ENCODE peak calls at places on chromosomes 12 and 14, in nine cellular contexts. W is heart left ventricle, O is brain microvascular endothelial cell, X is endodermal cell, M is lower lobe of right lung, Q is IMR-90, I is bronchial epithelial cell, H is Peyer's patch, K is right atrium auricular region. B is an unnamed sample.

GRCh38 chr14:63388766-63389431 is 70.2 kb upstream of the GPHB5 start:
- DNase-seq in H (peak), I (peak), O (peak), Q (peak), M (peak), W (peak), K (no peak), X (peak), B (peak)

GRCh38 chr14:99221445-99221844 is 50.6 kb downstream of the BCL11B start:
- DNase-seq in W (no peak), X (no peak), O (no peak), Q (no peak), H (no peak), K (no peak), M (no peak), I (no peak), B (no peak)

GRCh38 chr12:70590051-70590450 is 47.2 kb downstream of the PTPRB start:
- DNase-seq in Q (peak), H (peak), I (peak), M (peak), X (peak), O (peak), W (peak), K (peak), B (no peak)

GRCh38 chr14:103045387-103045869 is 11.9 kb downstream of the CDC42BPB start:
- DNase-seq in H (no peak), X (no peak), O (no peak), K (no peak), W (no peak), Q (no peak), I (no peak), M (no peak), B (peak)

GRCh38 chr14:102537981-102538597 is 28.5 kb upstream of the ANKRD9 start:
- DNase-seq in Q (no peak), O (no peak), M (no peak), X (no peak), W (no peak), H (no peak), I (no peak), K (no peak), B (no peak)

GRCh38 chr14:31027847-31028246 is 1.7 kb upstream of the STRN3 start:
- DNase-seq in X (no peak), Q (no peak), W (no peak), H (no peak), O (no peak), M (no peak), I (no peak), K (no peak), B (no peak)

GRCh38 chr14:60249321-60250251 is 565 bp downstream of the PPM1A start:
- DNase-seq in K (peak), I (peak), Q (peak), O (peak), X (peak), H (peak), M (peak), W (peak), B (peak)

GRCh38 chr14:39773387-39773786 is 341.2 kb upstream of the FBXO33 start:
- DNase-seq in H (no peak), M (no peak), K (no peak), Q (no peak), X (no peak), O (no peak), I (no peak), W (no peak), B (no peak)

GRCh38 chr12:117579939-117580717 is 218.7 kb upstream of the NOS1 start:
- DNase-seq in H (no peak), I (no peak), O (no peak), X (no peak), M (no peak), Q (no peak), W (no peak), K (no peak), B (no peak)

GRCh38 chr14:36773558-36773957 is 111.9 kb downstream of the PAX9 start:
- DNase-seq in X (no peak), K (no peak), M (no peak), W (no peak), Q (peak), I (peak), H (no peak), O (peak), B (no peak)

GRCh38 chr14:72651715-72652114 is 242.2 kb downstream of the DPF3 start:
- DNase-seq in H (no peak), M (no peak), K (no peak), W (no peak), X (no peak), I (no peak), O (no peak), Q (no peak), B (no peak)

GRCh38 chr12:2668816-2669215 is 126.0 kb upstream of the FKBP4 start:
- DNase-seq in O (no peak), M (no peak), Q (no peak), H (no peak), I (no peak), X (peak), K (no peak), W (no peak), B (no peak)

GRCh38 chr14:20578325-20578724 is 9.5 kb downstream of the RNASE11 start:
- DNase-seq in I (no peak), M (no peak), W (no peak), X (peak), H (no peak), O (no peak), K (no peak), Q (no peak), B (no peak)

GRCh38 chr12:116303929-116304328 is 26.4 kb upstream of the MED13L start:
- DNase-seq in O (no peak), M (no peak), X (no peak), W (no peak), Q (peak), K (peak), H (no peak), I (no peak), B (no peak)

GRCh38 chr12:51421266-51421884 is 3.3 kb upstream of the SLC4A8 start:
- DNase-seq in H (no peak), Q (peak), X (peak), K (no peak), W (peak), O (peak), M (no peak), I (peak), B (no peak)

GRCh38 chr12:112167728-112168525 is 42.6 kb downstream of the TRAFD1 start:
- DNase-seq in H (no peak), W (no peak), Q (no peak), I (no peak), K (no peak), O (no peak), M (no peak), X (peak), B (no peak)

GRCh38 chr12:8950702-8951478 is 1.4 kb upstream of the M6PR start:
- DNase-seq in K (no peak), W (no peak), O (no peak), I (no peak), M (no peak), X (no peak), H (no peak), Q (no peak), B (no peak)

GRCh38 chr14:102857444-102857843 is 65.0 kb upstream of the AMN start:
- DNase-seq in O (no peak), K (no peak), H (no peak), M (no peak), W (no peak), X (no peak), I (no peak), Q (no peak), B (no peak)

GRCh38 chr12:27207626-27208413 is 36.3 kb upstream of the STK38L start:
- DNase-seq in W (no peak), I (peak), X (no peak), O (no peak), H (no peak), Q (peak), K (no peak), M (no peak), B (peak)

GRCh38 chr12:51838762-51839161 is 9.8 kb downstream of the FIGNL2 start:
- DNase-seq in I (no peak), W (no peak), Q (no peak), K (no peak), X (peak), O (no peak), H (no peak), M (no peak), B (no peak)

GRCh38 chr14:102930753-102931579 is 8.5 kb downstream of the AMN start:
- DNase-seq in X (peak), I (peak), Q (peak), K (no peak), H (peak), M (peak), W (no peak), O (peak), B (no peak)

GRCh38 chr14:24840204-24840893 is 206.4 kb upstream of the GZMB start:
- DNase-seq in Q (no peak), X (no peak), I (no peak), H (no peak), K (no peak), W (no peak), M (no peak), O (no peak), B (no peak)

GRCh38 chr14:69318241-69318640 is 58.3 kb downstream of the GALNT16 start:
- DNase-seq in H (no peak), I (no peak), M (no peak), K (no peak), O (no peak), Q (peak), W (no peak), X (no peak), B (no peak)

GRCh38 chr12:93827179-93827578 is 150.0 kb downstream of the CRADD start:
- DNase-seq in W (no peak), X (no peak), O (no peak), M (no peak), Q (no peak), K (no peak), H (no peak), I (no peak), B (no peak)

GRCh38 chr14:62269204-62269603 is 507.0 kb downstream of the SNAPC1 start:
- DNase-seq in H (no peak), I (peak), Q (peak), K (no peak), M (no peak), W (no peak), X (no peak), O (no peak), B (no peak)

GRCh38 chr12:43551971-43552559 is at the start of gene ADAMTS20:
- DNase-seq in X (peak), W (no peak), H (no peak), Q (peak), I (no peak), O (no peak), M (no peak), K (no peak), B (no peak)

GRCh38 chr12:115341442-115341841 is 657.5 kb upstream of the TBX3 start:
- DNase-seq in Q (peak), H (no peak), I (peak), O (peak), M (no peak), K (peak), X (no peak), W (peak), B (no peak)

GRCh38 chr12:1839956-1840550 is 19.7 kb downstream of the LRTM2 start:
- DNase-seq in W (no peak), M (peak), I (no peak), O (no peak), K (no peak), Q (no peak), H (no peak), X (peak), B (no peak)

GRCh38 chr12:67750528-67751183 is 102.1 kb downstream of the DYRK2 start:
- DNase-seq in Q (no peak), O (no peak), M (no peak), K (no peak), H (no peak), I (no peak), W (no peak), X (no peak), B (no peak)

GRCh38 chr14:58812050-58812690 is 174.4 kb downstream of the DACT1 start:
- DNase-seq in I (no peak), X (peak), O (no peak), Q (no peak), W (no peak), M (no peak), H (no peak), K (no peak), B (no peak)

GRCh38 chr12:130827432-130827831 is 11.6 kb downstream of the STX2 start:
- DNase-seq in M (no peak), W (no peak), I (no peak), H (no peak), O (no peak), K (no peak), X (peak), Q (no peak), B (no peak)

GRCh38 chr14:81435578-81436295 is 35.6 kb upstream of the STON2 start:
- DNase-seq in K (peak), O (no peak), I (peak), X (peak), H (peak), W (peak), Q (peak), M (peak), B (peak)

GRCh38 chr12:27199638-27200300 is 44.3 kb upstream of the STK38L start:
- DNase-seq in X (no peak), O (no peak), M (no peak), H (no peak), K (no peak), Q (no peak), I (no peak), W (no peak), B (no peak)

GRCh38 chr12:68646484-68646883 is 35.8 kb downstream of the RAP1B start:
- DNase-seq in X (no peak), O (no peak), M (no peak), I (no peak), H (no peak), K (no peak), W (no peak), Q (no peak), B (no peak)

GRCh38 chr14:22123188-22123560 is 449.6 kb upstream of the OR4E1 start:
- DNase-seq in M (no peak), O (no peak), H (no peak), I (peak), Q (no peak), X (no peak), K (no peak), W (no peak), B (no peak)

GRCh38 chr12:92436847-92437246 is 265.9 kb upstream of the PLEKHG7 start:
- DNase-seq in M (no peak), Q (no peak), O (no peak), W (no peak), I (no peak), H (no peak), K (no peak), X (no peak), B (no peak)

GRCh38 chr14:61864329-61864898 is 102.2 kb downstream of the SNAPC1 start:
- DNase-seq in Q (no peak), W (no peak), O (no peak), I (no peak), H (no peak), K (no peak), X (peak), M (no peak), B (no peak)

GRCh38 chr14:95500772-95501401 is 15.6 kb downstream of the SYNE3 start:
- DNase-seq in K (peak), M (no peak), Q (peak), X (no peak), W (peak), O (peak), H (peak), I (peak), B (no peak)

GRCh38 chr12:108801736-108802665 is 55.4 kb downstream of the SSH1 start:
- DNase-seq in Q (peak), X (peak), I (no peak), M (no peak), O (peak), H (peak), K (peak), W (peak), B (no peak)

DNA sequence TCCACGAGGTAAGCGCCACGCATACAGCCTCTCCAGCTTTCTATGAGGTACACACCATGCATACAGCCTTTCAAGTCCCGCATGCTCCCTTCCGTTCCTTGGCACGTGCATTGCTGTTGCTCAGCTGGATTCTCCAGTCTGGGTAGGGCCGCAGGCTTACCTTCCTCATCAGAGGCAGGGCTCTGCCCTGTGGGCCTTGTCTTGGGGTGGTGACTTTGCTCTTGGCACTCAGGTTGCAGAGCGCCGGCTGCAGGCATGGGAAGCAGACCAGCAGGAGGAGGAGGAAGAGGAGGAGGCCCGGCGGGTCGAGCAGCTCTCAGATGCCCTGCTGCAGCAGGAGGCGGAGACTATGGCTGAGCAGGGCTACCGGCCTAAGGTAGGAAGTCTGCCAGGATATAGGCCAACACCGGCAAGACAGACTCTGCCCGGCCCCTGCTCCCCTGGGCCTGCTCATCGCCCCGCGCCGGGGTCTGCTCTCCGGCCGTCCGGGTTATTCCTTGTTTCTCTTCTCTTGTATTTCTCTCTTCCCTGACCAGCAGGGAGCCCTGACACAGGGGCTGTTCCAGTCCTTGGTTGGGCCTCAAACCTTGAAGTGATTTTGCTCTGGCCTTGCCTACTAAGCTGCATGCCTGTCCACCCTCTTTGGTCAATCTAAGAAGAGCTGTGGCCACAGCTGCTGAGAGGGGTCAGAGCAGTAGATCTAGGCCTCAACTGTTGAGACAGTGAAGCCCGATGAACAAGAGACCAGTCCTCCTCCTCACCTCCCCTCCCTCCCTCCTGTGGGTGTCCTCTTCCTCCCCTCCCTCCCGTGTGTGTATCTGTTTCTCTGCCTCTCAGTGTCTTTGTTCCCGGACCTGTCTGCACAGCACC is 15.3 kb downstream of the TCHP start:
- DNase-seq in K (no peak), W (no peak), Q (no peak), O (no peak), I (no peak), H (no peak), M (no peak), X (no peak), B (no peak)
- TF ChIP-seq CTCF in K (no peak), W (no peak), Q (no peak), O (no peak), I (no peak), H (no peak), M (no peak), X (no peak), B (no peak)

GRCh38 chr12:56806303-56806702 is 43.2 kb downstream of the HSD17B6 start:
- DNase-seq in K (no peak), H (no peak), W (no peak), O (no peak), I (no peak), Q (no peak), M (no peak), X (no peak), B (no peak)

GRCh38 chr12:56805282-56805855 is 42.2 kb downstream of the HSD17B6 start:
- DNase-seq in W (no peak), X (no peak), K (no peak), O (no peak), M (no peak), I (no peak), Q (no peak), H (no peak), B (no peak)

GRCh38 chr12:56803750-56804149 is 40.6 kb downstream of the HSD17B6 start:
- DNase-seq in K (no peak), W (peak), Q (no peak), H (no peak), I (no peak), X (no peak), M (no peak), O (no peak), B (no peak)

GRCh38 chr12:56804684-56805083 is 41.6 kb downstream of the HSD17B6 start:
- DNase-seq in O (no peak), X (peak), W (no peak), H (no peak), K (no peak), Q (no peak), I (no peak), M (no peak), B (no peak)

DNA sequence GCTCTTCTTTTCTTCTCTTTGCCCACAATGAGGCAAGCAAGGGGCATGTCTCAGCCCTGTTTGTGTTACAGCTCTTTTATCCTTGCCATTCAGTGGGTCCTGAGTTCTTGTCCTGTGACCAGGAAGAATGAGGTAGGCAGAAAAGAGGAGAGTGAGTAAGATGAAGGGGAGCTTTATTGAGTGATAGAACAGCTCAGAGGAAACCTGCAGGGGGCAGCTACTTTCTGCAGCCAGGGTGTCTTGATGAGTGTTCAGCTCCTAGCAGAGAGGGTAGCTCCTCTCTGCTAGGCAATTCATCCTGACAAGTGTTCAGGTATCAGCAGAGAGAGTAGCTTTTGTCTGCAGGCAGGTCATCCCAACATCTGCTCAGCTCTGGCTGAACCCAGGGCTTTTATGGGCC is 41.0 kb downstream of the HSD17B6 start:
- DNase-seq in H (no peak), W (no peak), M (no peak), K (no peak), I (no peak), O (no peak), Q (no peak), X (peak), B (no peak)
- TF ChIP-seq CTCF in H (no peak), W (no peak), M (no peak), K (no peak), I (no peak), O (no peak), Q (no peak), X (peak), B (no peak)

GRCh38 chr14:45990252-45990651 is 661.3 kb downstream of the RPL10L start:
- DNase-seq in K (no peak), M (no peak), Q (no peak), X (no peak), I (peak), H (no peak), O (no peak), W (no peak), B (no peak)
- TF ChIP-seq CTCF in K (peak), M (no peak), Q (no peak), X (peak), I (peak), H (peak), O (peak), W (peak), B (no peak)

GRCh38 chr14:71050227-71050823 is 143.1 kb downstream of the PCNX1 start:
- DNase-seq in X (no peak), K (no peak), M (no peak), O (no peak), W (no peak), Q (peak), H (no peak), I (peak), B (no peak)
- TF ChIP-seq CTCF in X (peak), K (peak), M (peak), O (peak), W (peak), Q (peak), H (peak), I (peak), B (peak)

DNA sequence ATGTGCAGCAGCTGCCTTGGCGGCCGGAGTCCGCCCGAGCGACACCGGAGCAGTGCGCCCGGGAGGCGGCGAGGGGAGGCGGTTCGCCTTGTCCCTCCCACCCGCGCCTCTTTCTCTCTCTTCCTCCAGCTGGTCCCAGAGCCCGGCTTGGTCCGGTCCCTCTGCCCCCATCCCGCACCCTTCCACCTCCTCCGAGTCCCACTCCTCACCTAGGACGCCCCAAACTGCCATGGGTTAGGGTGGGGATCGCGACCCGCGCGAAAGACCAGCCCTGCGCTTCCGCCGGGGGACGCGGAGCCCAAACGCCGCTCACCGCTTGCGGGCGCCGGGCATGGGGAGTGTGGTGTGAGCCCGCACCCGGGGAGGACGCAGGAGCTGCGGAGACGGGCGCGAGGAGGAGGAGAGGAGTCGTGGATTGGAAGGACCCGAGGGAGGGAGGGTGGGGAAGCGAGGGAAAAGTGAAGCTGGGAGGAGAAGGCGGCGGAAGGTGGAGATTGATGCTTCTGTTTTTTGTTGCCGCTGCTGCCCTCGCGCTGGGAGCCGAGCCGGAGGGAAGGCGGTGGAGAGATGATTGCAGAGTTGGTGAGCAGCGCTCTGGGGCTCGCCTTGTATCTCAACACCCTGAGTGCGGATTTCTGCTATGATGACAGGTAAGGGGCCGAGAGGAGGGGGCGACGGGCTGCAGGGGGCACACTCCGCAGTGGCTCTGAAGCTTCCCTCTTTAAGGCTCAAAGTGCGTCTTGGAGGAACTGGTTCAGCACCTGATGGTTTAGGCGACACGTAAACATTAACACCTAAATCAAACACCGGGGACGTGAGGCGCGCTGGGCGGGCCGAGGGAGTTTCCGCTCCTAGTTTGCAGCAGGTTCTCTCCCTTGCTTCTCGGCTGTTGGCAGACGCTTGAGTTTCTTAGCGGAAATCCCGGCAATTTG is 580 bp downstream of the TMTC2 start:
- DNase-seq in W (peak), H (peak), O (peak), Q (peak), K (no peak), X (peak), M (peak), I (peak), B (peak)
- TF ChIP-seq CTCF in W (no peak), H (no peak), O (no peak), Q (no peak), K (no peak), X (peak), M (no peak), I (no peak), B (no peak)

B was measured in GM06990.